ENCODE peak calls at places on chromosomes 3 and 15, in ten cellular contexts. One of them, this sample, is unnamed.

GRCh38 chr3:144488927-144489326 is 517.3 kb downstream of the DIPK2A start:
- DNase-seq in heart right ventricle: no peak
- DNase-seq in endodermal cell: no peak
- DNase-seq in heart left ventricle: no peak
- DNase-seq in left ventricle myocardium inferior: no peak
- DNase-seq in astrocyte of the spinal cord: no peak
- DNase-seq in bronchial epithelial cell: no peak
- DNase-seq in fibroblast of pulmonary artery: no peak
- DNase-seq in AG04449: no peak
- DNase-seq in mammary epithelial cell: no peak
- DNase-seq in this sample: no peak

GRCh38 chr3:172253200-172253599 is 195.1 kb downstream of the GHSR start:
- DNase-seq in heart left ventricle: no peak
- DNase-seq in bronchial epithelial cell: no peak
- DNase-seq in heart right ventricle: no peak
- DNase-seq in endodermal cell: no peak
- DNase-seq in mammary epithelial cell: no peak
- DNase-seq in astrocyte of the spinal cord: no peak
- DNase-seq in fibroblast of pulmonary artery: no peak
- DNase-seq in left ventricle myocardium inferior: no peak
- DNase-seq in AG04449: no peak
- DNase-seq in this sample: no peak

GRCh38 chr15:65558336-65558735 is 28.1 kb downstream of the HACD3 start:
- DNase-seq in bronchial epithelial cell: no peak
- DNase-seq in heart right ventricle: no peak
- DNase-seq in left ventricle myocardium inferior: no peak
- DNase-seq in AG04449: no peak
- DNase-seq in heart left ventricle: no peak
- DNase-seq in endodermal cell: no peak
- DNase-seq in mammary epithelial cell: no peak
- DNase-seq in astrocyte of the spinal cord: peak; percentile 47
- DNase-seq in fibroblast of pulmonary artery: peak; percentile 52
- DNase-seq in this sample: no peak

GRCh38 chr15:100931143-100931890 is 12.2 kb downstream of the LRRK1 start:
- DNase-seq in heart right ventricle: no peak
- DNase-seq in fibroblast of pulmonary artery: no peak
- DNase-seq in AG04449: no peak
- DNase-seq in mammary epithelial cell: no peak
- DNase-seq in heart left ventricle: no peak
- DNase-seq in endodermal cell: no peak
- DNase-seq in astrocyte of the spinal cord: no peak
- DNase-seq in left ventricle myocardium inferior: no peak
- DNase-seq in bronchial epithelial cell: no peak
- DNase-seq in this sample: no peak

GRCh38 chr3:142930510-142930909 is 33.0 kb downstream of the PAQR9 start:
- DNase-seq in fibroblast of pulmonary artery: peak; percentile 14
- DNase-seq in bronchial epithelial cell: no peak
- DNase-seq in endodermal cell: no peak
- DNase-seq in AG04449: no peak
- DNase-seq in astrocyte of the spinal cord: no peak
- DNase-seq in left ventricle myocardium inferior: no peak
- DNase-seq in heart right ventricle: no peak
- DNase-seq in mammary epithelial cell: no peak
- DNase-seq in heart left ventricle: no peak
- DNase-seq in this sample: no peak

GRCh38 chr3:175356899-175357324 is 497.8 kb downstream of the NAALADL2 start:
- DNase-seq in mammary epithelial cell: no peak
- DNase-seq in AG04449: no peak
- DNase-seq in endodermal cell: no peak
- DNase-seq in astrocyte of the spinal cord: peak; percentile 58
- DNase-seq in bronchial epithelial cell: no peak
- DNase-seq in left ventricle myocardium inferior: no peak
- DNase-seq in fibroblast of pulmonary artery: peak; percentile 13
- DNase-seq in heart left ventricle: no peak
- DNase-seq in heart right ventricle: no peak
- DNase-seq in this sample: no peak

GRCh38 chr3:168865022-168865551 is 769.4 kb upstream of the GOLIM4 start:
- DNase-seq in fibroblast of pulmonary artery: peak; percentile 70
- DNase-seq in AG04449: no peak
- DNase-seq in astrocyte of the spinal cord: peak; percentile 66
- DNase-seq in left ventricle myocardium inferior: no peak
- DNase-seq in heart left ventricle: no peak
- DNase-seq in heart right ventricle: no peak
- DNase-seq in mammary epithelial cell: no peak
- DNase-seq in bronchial epithelial cell: peak; percentile 42
- DNase-seq in endodermal cell: no peak
- DNase-seq in this sample: no peak

GRCh38 chr15:56832125-56832524 is 86.3 kb upstream of the TCF12 start:
- DNase-seq in bronchial epithelial cell: peak; percentile 10
- DNase-seq in astrocyte of the spinal cord: peak; percentile 43
- DNase-seq in mammary epithelial cell: no peak
- DNase-seq in left ventricle myocardium inferior: peak; percentile 49
- DNase-seq in endodermal cell: no peak
- DNase-seq in heart right ventricle: peak; percentile 43
- DNase-seq in AG04449: no peak
- DNase-seq in fibroblast of pulmonary artery: peak; percentile 37
- DNase-seq in heart left ventricle: peak; percentile 56
- DNase-seq in this sample: peak; percentile 87

GRCh38 chr15:65869954-65870871 is 922 bp downstream of the RAB11A start:
- DNase-seq in left ventricle myocardium inferior: peak; percentile 31
- DNase-seq in mammary epithelial cell: peak; percentile 65
- DNase-seq in AG04449: no peak
- DNase-seq in heart right ventricle: peak; percentile 29
- DNase-seq in bronchial epithelial cell: peak; percentile 63
- DNase-seq in heart left ventricle: peak; percentile 60
- DNase-seq in endodermal cell: peak; percentile 77
- DNase-seq in astrocyte of the spinal cord: peak; percentile 20
- DNase-seq in fibroblast of pulmonary artery: peak; percentile 49
- DNase-seq in this sample: peak; percentile 87

GRCh38 chr3:113948015-113948917 is 453 bp downstream of the ZDHHC23 start:
- DNase-seq in mammary epithelial cell: peak; percentile 6
- DNase-seq in astrocyte of the spinal cord: no peak
- DNase-seq in AG04449: no peak
- DNase-seq in heart left ventricle: peak; percentile 8
- DNase-seq in fibroblast of pulmonary artery: no peak
- DNase-seq in bronchial epithelial cell: peak; percentile 14
- DNase-seq in left ventricle myocardium inferior: no peak
- DNase-seq in heart right ventricle: peak; percentile 27
- DNase-seq in endodermal cell: peak; percentile 89
- DNase-seq in this sample: peak; percentile 21

GRCh38 chr3:39000008-39000450 is 51.7 kb downstream of the SCN11A start:
- DNase-seq in mammary epithelial cell: peak; percentile 92
- DNase-seq in AG04449: peak; percentile 24
- DNase-seq in endodermal cell: no peak
- DNase-seq in fibroblast of pulmonary artery: peak; percentile 73
- DNase-seq in heart left ventricle: no peak
- DNase-seq in left ventricle myocardium inferior: no peak
- DNase-seq in astrocyte of the spinal cord: peak; percentile 76
- DNase-seq in heart right ventricle: no peak
- DNase-seq in bronchial epithelial cell: peak; percentile 80
- DNase-seq in this sample: peak; percentile 48

GRCh38 chr3:192026656-192027055 is 565.7 kb downstream of the PYDC2 start:
- DNase-seq in left ventricle myocardium inferior: no peak
- DNase-seq in fibroblast of pulmonary artery: no peak
- DNase-seq in astrocyte of the spinal cord: no peak
- DNase-seq in heart left ventricle: no peak
- DNase-seq in mammary epithelial cell: no peak
- DNase-seq in bronchial epithelial cell: no peak
- DNase-seq in AG04449: no peak
- DNase-seq in heart right ventricle: no peak
- DNase-seq in endodermal cell: no peak
- DNase-seq in this sample: no peak

GRCh38 chr3:147945968-147946519 is 536.9 kb downstream of the ZIC1 start:
- DNase-seq in mammary epithelial cell: peak; percentile 48
- DNase-seq in left ventricle myocardium inferior: peak; percentile 33
- DNase-seq in endodermal cell: peak; percentile 76
- DNase-seq in fibroblast of pulmonary artery: peak; percentile 91
- DNase-seq in heart right ventricle: no peak
- DNase-seq in bronchial epithelial cell: peak; percentile 30
- DNase-seq in heart left ventricle: peak; percentile 18
- DNase-seq in astrocyte of the spinal cord: peak; percentile 98
- DNase-seq in AG04449: peak; percentile 87
- DNase-seq in this sample: peak; percentile 19

GRCh38 chr3:81602781-81603180 is 158.7 kb downstream of the GBE1 start:
- DNase-seq in endodermal cell: no peak
- DNase-seq in AG04449: no peak
- DNase-seq in heart right ventricle: no peak
- DNase-seq in fibroblast of pulmonary artery: peak; percentile 34
- DNase-seq in left ventricle myocardium inferior: no peak
- DNase-seq in bronchial epithelial cell: no peak
- DNase-seq in astrocyte of the spinal cord: no peak
- DNase-seq in mammary epithelial cell: no peak
- DNase-seq in heart left ventricle: no peak
- DNase-seq in this sample: no peak

GRCh38 chr3:46706771-46707582 is 5.8 kb downstream of the TMIE start:
- DNase-seq in AG04449: no peak
- DNase-seq in bronchial epithelial cell: no peak
- DNase-seq in left ventricle myocardium inferior: peak; percentile 11
- DNase-seq in heart left ventricle: peak; percentile 5
- DNase-seq in mammary epithelial cell: no peak
- DNase-seq in heart right ventricle: no peak
- DNase-seq in endodermal cell: peak; percentile 55
- DNase-seq in astrocyte of the spinal cord: no peak
- DNase-seq in fibroblast of pulmonary artery: no peak
- DNase-seq in this sample: no peak

GRCh38 chr3:46709147-46709654 is 8.0 kb downstream of the TMIE start:
- DNase-seq in endodermal cell: no peak
- DNase-seq in bronchial epithelial cell: no peak
- DNase-seq in heart left ventricle: no peak
- DNase-seq in mammary epithelial cell: no peak
- DNase-seq in left ventricle myocardium inferior: peak; percentile 9
- DNase-seq in heart right ventricle: no peak
- DNase-seq in AG04449: no peak
- DNase-seq in fibroblast of pulmonary artery: no peak
- DNase-seq in astrocyte of the spinal cord: no peak
- DNase-seq in this sample: no peak

GRCh38 chr3:46709721-46710120 is 7.9 kb downstream of the PRSS50 start:
- DNase-seq in heart left ventricle: no peak
- DNase-seq in astrocyte of the spinal cord: no peak
- DNase-seq in heart right ventricle: peak; percentile 3
- DNase-seq in mammary epithelial cell: no peak
- DNase-seq in fibroblast of pulmonary artery: no peak
- DNase-seq in left ventricle myocardium inferior: no peak
- DNase-seq in endodermal cell: peak; percentile 18
- DNase-seq in AG04449: no peak
- DNase-seq in bronchial epithelial cell: no peak
- DNase-seq in this sample: no peak

GRCh38 chr3:46707601-46708011 is 6.4 kb downstream of the TMIE start:
- DNase-seq in endodermal cell: no peak
- DNase-seq in heart right ventricle: no peak
- DNase-seq in left ventricle myocardium inferior: peak; percentile 10
- DNase-seq in heart left ventricle: peak; percentile 5
- DNase-seq in bronchial epithelial cell: no peak
- DNase-seq in AG04449: no peak
- DNase-seq in astrocyte of the spinal cord: no peak
- DNase-seq in mammary epithelial cell: no peak
- DNase-seq in fibroblast of pulmonary artery: no peak
- DNase-seq in this sample: no peak

GRCh38 chr3:46708401-46709146 is 7.4 kb downstream of the TMIE start:
- DNase-seq in fibroblast of pulmonary artery: no peak
- DNase-seq in AG04449: no peak
- DNase-seq in endodermal cell: peak; percentile 47
- DNase-seq in mammary epithelial cell: no peak
- DNase-seq in heart right ventricle: no peak
- DNase-seq in left ventricle myocardium inferior: peak; percentile 13
- DNase-seq in astrocyte of the spinal cord: no peak
- DNase-seq in bronchial epithelial cell: no peak
- DNase-seq in heart left ventricle: peak; percentile 6
- DNase-seq in this sample: no peak
- TF ChIP-seq CTCF in fibroblast of pulmonary artery: no peak
- TF ChIP-seq CTCF in AG04449: no peak
- TF ChIP-seq CTCF in endodermal cell: peak; percentile 34
- TF ChIP-seq CTCF in mammary epithelial cell: no peak
- TF ChIP-seq CTCF in heart right ventricle: no peak
- TF ChIP-seq CTCF in left ventricle myocardium inferior: no peak
- TF ChIP-seq CTCF in astrocyte of the spinal cord: no peak
- TF ChIP-seq CTCF in bronchial epithelial cell: no peak
- TF ChIP-seq CTCF in heart left ventricle: no peak
- TF ChIP-seq CTCF in this sample: no peak

GRCh38 chr3:28916713-28917499 is 364.0 kb upstream of the RBMS3 start:
- DNase-seq in fibroblast of pulmonary artery: peak; percentile 89
- DNase-seq in astrocyte of the spinal cord: peak; percentile 89
- DNase-seq in endodermal cell: peak; percentile 63
- DNase-seq in heart left ventricle: peak; percentile 82
- DNase-seq in heart right ventricle: peak; percentile 33
- DNase-seq in AG04449: no peak
- DNase-seq in mammary epithelial cell: peak; percentile 52
- DNase-seq in left ventricle myocardium inferior: peak; percentile 54
- DNase-seq in bronchial epithelial cell: peak; percentile 54
- DNase-seq in this sample: no peak
- H3K4me3 ChIP-seq in fibroblast of pulmonary artery: peak overlapping the region; percentile 25
- H3K4me3 ChIP-seq in astrocyte of the spinal cord: peak overlapping the region; percentile 31
- H3K4me3 ChIP-seq in endodermal cell: no peak overlapping the region
- H3K4me3 ChIP-seq in heart left ventricle: no peak overlapping the region
- H3K4me3 ChIP-seq in heart right ventricle: peak overlapping the region; percentile 39
- H3K4me3 ChIP-seq in AG04449: no peak overlapping the region
- H3K4me3 ChIP-seq in mammary epithelial cell: peak overlapping the region; percentile 15
- H3K4me3 ChIP-seq in left ventricle myocardium inferior: peak overlapping the region; percentile 52
- H3K4me3 ChIP-seq in bronchial epithelial cell: no peak overlapping the region
- H3K4me3 ChIP-seq in this sample: no peak overlapping the region

DNA sequence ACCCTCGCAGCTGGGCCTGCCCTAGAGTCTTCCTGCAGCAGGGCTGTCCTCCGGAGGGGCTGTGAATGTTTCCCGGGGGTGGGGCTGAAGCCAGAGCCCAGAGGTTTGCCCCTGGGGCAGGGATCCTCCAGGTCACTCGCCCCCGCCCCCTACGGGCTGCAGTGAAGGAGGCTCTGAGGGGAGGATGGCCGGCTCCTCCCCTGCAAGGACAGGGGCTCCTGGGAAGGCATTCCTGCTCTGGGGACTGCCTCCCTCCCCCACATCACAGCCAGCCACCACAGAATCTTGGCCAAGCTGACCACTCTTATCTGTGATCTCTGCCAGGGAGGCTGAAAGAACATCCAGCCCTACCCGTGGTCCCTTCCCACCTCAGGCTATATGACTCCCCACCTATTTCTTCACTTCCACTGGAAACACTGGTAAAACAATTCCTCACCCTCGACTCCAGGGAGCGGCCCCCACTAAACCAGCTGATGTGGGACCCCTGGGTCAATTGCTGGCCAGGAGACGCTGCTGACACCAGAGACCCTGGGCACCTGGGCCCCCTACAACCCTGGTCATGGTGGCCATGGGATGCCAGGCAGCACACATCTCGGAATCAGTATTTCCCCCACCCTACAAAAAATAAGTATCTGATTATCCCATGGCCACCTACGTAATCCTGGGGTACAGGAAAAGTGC is 66.0 kb downstream of the HMCES start:
- DNase-seq in heart left ventricle: no peak
- DNase-seq in bronchial epithelial cell: no peak
- DNase-seq in heart right ventricle: no peak
- DNase-seq in fibroblast of pulmonary artery: peak; percentile 37
- DNase-seq in left ventricle myocardium inferior: no peak
- DNase-seq in mammary epithelial cell: no peak
- DNase-seq in AG04449: no peak
- DNase-seq in astrocyte of the spinal cord: no peak
- DNase-seq in endodermal cell: peak; percentile 93
- DNase-seq in this sample: no peak
- TF ChIP-seq CTCF in heart left ventricle: no peak
- TF ChIP-seq CTCF in bronchial epithelial cell: no peak
- TF ChIP-seq CTCF in heart right ventricle: no peak
- TF ChIP-seq CTCF in fibroblast of pulmonary artery: no peak
- TF ChIP-seq CTCF in left ventricle myocardium inferior: no peak
- TF ChIP-seq CTCF in mammary epithelial cell: no peak
- TF ChIP-seq CTCF in AG04449: no peak
- TF ChIP-seq CTCF in astrocyte of the spinal cord: no peak
- TF ChIP-seq CTCF in endodermal cell: no peak
- TF ChIP-seq CTCF in this sample: no peak

GRCh38 chr3:133834621-133835417 is 29.2 kb downstream of the SRPRB start:
- DNase-seq in heart right ventricle: no peak
- DNase-seq in astrocyte of the spinal cord: no peak
- DNase-seq in bronchial epithelial cell: no peak
- DNase-seq in mammary epithelial cell: no peak
- DNase-seq in heart left ventricle: no peak
- DNase-seq in AG04449: no peak
- DNase-seq in left ventricle myocardium inferior: no peak
- DNase-seq in endodermal cell: peak; percentile 31
- DNase-seq in fibroblast of pulmonary artery: no peak
- DNase-seq in this sample: no peak
- H3K4me3 ChIP-seq in heart right ventricle: no peak overlapping the region
- H3K4me3 ChIP-seq in astrocyte of the spinal cord: no peak overlapping the region
- H3K4me3 ChIP-seq in bronchial epithelial cell: no peak overlapping the region
- H3K4me3 ChIP-seq in mammary epithelial cell: no peak overlapping the region
- H3K4me3 ChIP-seq in heart left ventricle: no peak overlapping the region
- H3K4me3 ChIP-seq in AG04449: no peak overlapping the region
- H3K4me3 ChIP-seq in left ventricle myocardium inferior: no peak overlapping the region
- H3K4me3 ChIP-seq in endodermal cell: no peak overlapping the region
- H3K4me3 ChIP-seq in fibroblast of pulmonary artery: no peak overlapping the region
- H3K4me3 ChIP-seq in this sample: no peak overlapping the region

This sample was measured in LNCaP clone FGC.